ENCODE peak calls at places on chromosomes 7 and 10, in six cellular contexts. One of them, this sample, is unnamed.

GRCh38 chr10:89793649-89794254 is 92.4 kb downstream of the KIF20B start:
- DNase-seq in breast epithelium: no peak
- DNase-seq in spleen: no peak
- DNase-seq in psoas muscle: no peak
- DNase-seq in ovary: no peak
- DNase-seq in neuronal stem cell: peak; percentile 65
- DNase-seq in this sample: no peak

GRCh38 chr7:55107946-55108345 is 89.1 kb downstream of the EGFR start:
- DNase-seq in spleen: no peak
- DNase-seq in breast epithelium: no peak
- DNase-seq in ovary: no peak
- DNase-seq in neuronal stem cell: no peak
- DNase-seq in psoas muscle: no peak
- DNase-seq in this sample: no peak

GRCh38 chr10:62734781-62735463 is 69.6 kb upstream of the ADO start:
- DNase-seq in ovary: no peak
- DNase-seq in neuronal stem cell: no peak
- DNase-seq in breast epithelium: no peak
- DNase-seq in spleen: no peak
- DNase-seq in psoas muscle: no peak
- DNase-seq in this sample: no peak

GRCh38 chr10:129161184-129161583 is 305.9 kb upstream of the MGMT start:
- DNase-seq in neuronal stem cell: peak; percentile 31
- DNase-seq in spleen: no peak
- DNase-seq in ovary: no peak
- DNase-seq in breast epithelium: no peak
- DNase-seq in psoas muscle: no peak
- DNase-seq in this sample: no peak

GRCh38 chr10:102230264-102230860 is 4.3 kb downstream of the ELOVL3 start:
- DNase-seq in psoas muscle: peak; percentile 68
- DNase-seq in neuronal stem cell: peak; percentile 75
- DNase-seq in spleen: peak; percentile 82
- DNase-seq in breast epithelium: no peak
- DNase-seq in ovary: peak; percentile 34
- DNase-seq in this sample: peak; percentile 84

GRCh38 chr7:150412518-150413247 is 33.6 kb downstream of the ZNF775 start:
- DNase-seq in neuronal stem cell: no peak
- DNase-seq in psoas muscle: no peak
- DNase-seq in breast epithelium: no peak
- DNase-seq in ovary: no peak
- DNase-seq in spleen: no peak
- DNase-seq in this sample: no peak

GRCh38 chr7:66173856-66174255 is 31.3 kb upstream of the TPST1 start:
- DNase-seq in spleen: no peak
- DNase-seq in breast epithelium: no peak
- DNase-seq in ovary: no peak
- DNase-seq in psoas muscle: no peak
- DNase-seq in neuronal stem cell: no peak
- DNase-seq in this sample: no peak

GRCh38 chr7:21547511-21547910 is 4.7 kb downstream of the DNAH11 start:
- DNase-seq in psoas muscle: no peak
- DNase-seq in neuronal stem cell: no peak
- DNase-seq in ovary: no peak
- DNase-seq in breast epithelium: no peak
- DNase-seq in spleen: no peak
- DNase-seq in this sample: no peak

GRCh38 chr7:82549616-82550285 is 106.2 kb upstream of the CACNA2D1 start:
- DNase-seq in neuronal stem cell: no peak
- DNase-seq in ovary: no peak
- DNase-seq in spleen: no peak
- DNase-seq in breast epithelium: no peak
- DNase-seq in psoas muscle: no peak
- DNase-seq in this sample: no peak

GRCh38 chr7:121313793-121314676 is 14.8 kb upstream of the WNT16 start:
- DNase-seq in spleen: no peak
- DNase-seq in neuronal stem cell: no peak
- DNase-seq in breast epithelium: no peak
- DNase-seq in psoas muscle: no peak
- DNase-seq in ovary: no peak
- DNase-seq in this sample: no peak

DNA sequence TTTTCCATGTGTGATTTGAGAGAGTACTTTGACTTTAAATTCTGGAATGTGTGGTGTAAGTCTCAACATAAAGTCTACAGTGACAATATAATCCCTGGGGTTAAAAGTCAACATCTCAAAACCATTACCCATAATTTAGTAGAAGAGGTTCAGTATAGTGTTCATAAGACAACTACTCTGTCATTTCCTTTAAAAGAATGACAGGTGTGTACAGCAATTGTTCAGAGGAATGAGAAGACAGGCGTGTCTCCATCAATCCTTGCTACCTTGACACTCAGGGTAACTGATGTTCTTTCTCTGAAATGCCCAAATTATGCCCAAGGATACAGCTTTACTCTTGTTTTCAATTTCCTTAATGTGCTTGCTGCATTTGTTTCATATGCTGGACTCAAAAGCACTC is 256.4 kb downstream of the DYNC1I1 start:
- DNase-seq in psoas muscle: no peak
- DNase-seq in neuronal stem cell: no peak
- DNase-seq in breast epithelium: no peak
- DNase-seq in spleen: no peak
- DNase-seq in ovary: no peak
- DNase-seq in this sample: no peak
- H3K36me3 ChIP-seq in psoas muscle: no peaks in the 10 kb centered on the region
- H3K36me3 ChIP-seq in neuronal stem cell: no peaks in the 10 kb centered on the region
- H3K36me3 ChIP-seq in breast epithelium: no peaks in the 10 kb centered on the region
- H3K36me3 ChIP-seq in spleen: no peaks in the 10 kb centered on the region
- H3K36me3 ChIP-seq in ovary: no peaks in the 10 kb centered on the region
- H3K36me3 ChIP-seq in this sample: no peaks in the 10 kb centered on the region

GRCh38 chr7:117193564-117193963 is 129.3 kb downstream of the WNT2 start:
- DNase-seq in spleen: no peak
- DNase-seq in breast epithelium: no peak
- DNase-seq in ovary: no peak
- DNase-seq in psoas muscle: no peak
- DNase-seq in neuronal stem cell: no peak
- DNase-seq in this sample: no peak
- H3K36me3 ChIP-seq in spleen: no peaks in the 10 kb centered on the region
- H3K36me3 ChIP-seq in breast epithelium: no peaks in the 10 kb centered on the region
- H3K36me3 ChIP-seq in ovary: no peaks in the 10 kb centered on the region
- H3K36me3 ChIP-seq in psoas muscle: peaks cover 31% of the 10 kb centered on the region
- H3K36me3 ChIP-seq in neuronal stem cell: no peaks in the 10 kb centered on the region
- H3K36me3 ChIP-seq in this sample: no peaks in the 10 kb centered on the region

GRCh38 chr7:1495564-1496242 is 8.5 kb downstream of the INTS1 start:
- DNase-seq in psoas muscle: no peak
- DNase-seq in breast epithelium: no peak
- DNase-seq in ovary: no peak
- DNase-seq in neuronal stem cell: no peak
- DNase-seq in spleen: no peak
- DNase-seq in this sample: no peak

GRCh38 chr7:1494447-1494846 is 9.7 kb downstream of the INTS1 start:
- DNase-seq in ovary: no peak
- DNase-seq in breast epithelium: no peak
- DNase-seq in spleen: no peak
- DNase-seq in neuronal stem cell: no peak
- DNase-seq in psoas muscle: no peak
- DNase-seq in this sample: no peak

GRCh38 chr7:1496531-1497292 is 7.5 kb downstream of the INTS1 start:
- DNase-seq in breast epithelium: no peak
- DNase-seq in ovary: no peak
- DNase-seq in neuronal stem cell: no peak
- DNase-seq in spleen: no peak
- DNase-seq in psoas muscle: no peak
- DNase-seq in this sample: no peak

GRCh38 chr7:1493571-1493970 is 10.6 kb downstream of the INTS1 start:
- DNase-seq in psoas muscle: no peak
- DNase-seq in spleen: no peak
- DNase-seq in ovary: no peak
- DNase-seq in breast epithelium: no peak
- DNase-seq in neuronal stem cell: no peak
- DNase-seq in this sample: no peak

DNA sequence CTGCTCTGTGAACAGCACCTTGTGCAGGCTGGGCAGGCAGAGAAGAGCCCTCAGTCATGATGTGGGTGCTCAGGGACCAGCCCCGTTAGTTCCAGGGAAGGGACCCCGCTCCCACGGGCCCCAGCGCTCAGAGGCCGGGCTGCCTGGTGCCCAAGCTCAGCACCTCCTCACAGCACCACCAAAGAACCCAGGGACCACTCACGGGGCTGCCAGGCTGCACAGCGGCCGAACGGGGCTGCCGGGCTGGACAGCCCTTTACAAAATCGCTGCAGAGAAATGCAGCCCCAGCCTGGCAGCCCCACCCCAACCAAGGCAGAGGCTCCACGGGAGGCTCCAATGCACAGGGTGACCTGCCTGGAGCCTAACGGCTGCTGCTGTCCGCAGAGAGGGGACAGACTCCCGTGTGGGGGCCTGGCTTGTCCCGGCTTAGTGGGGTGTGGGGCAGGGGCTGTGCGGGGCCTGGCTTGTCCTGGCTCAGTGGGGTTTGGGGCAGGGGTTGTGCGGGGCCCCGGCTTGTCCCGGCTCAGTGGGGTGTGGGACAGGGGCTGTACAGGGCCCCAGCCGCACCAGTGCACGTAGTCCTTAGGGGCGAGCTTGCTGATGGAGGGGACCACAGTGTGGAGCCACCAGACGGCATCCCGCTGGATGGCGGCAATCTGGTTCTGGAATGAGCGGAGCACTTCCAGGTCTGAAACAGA is 9.2 kb downstream of the INTS1 start:
- DNase-seq in ovary: no peak
- DNase-seq in spleen: no peak
- DNase-seq in psoas muscle: no peak
- DNase-seq in breast epithelium: no peak
- DNase-seq in neuronal stem cell: no peak
- DNase-seq in this sample: no peak
- H3K36me3 ChIP-seq in ovary: no peaks in the 10 kb centered on the region
- H3K36me3 ChIP-seq in spleen: peaks cover 92% of the 10 kb centered on the region
- H3K36me3 ChIP-seq in psoas muscle: peaks cover 90% of the 10 kb centered on the region
- H3K36me3 ChIP-seq in breast epithelium: peaks cover 20% of the 10 kb centered on the region
- H3K36me3 ChIP-seq in neuronal stem cell: peaks cover 50% of the 10 kb centered on the region
- H3K36me3 ChIP-seq in this sample: peaks cover 100% of the 10 kb centered on the region

GRCh38 chr10:28586176-28586575 is 53.3 kb downstream of the WAC start:
- DNase-seq in spleen: no peak
- DNase-seq in ovary: no peak
- DNase-seq in psoas muscle: no peak
- DNase-seq in breast epithelium: no peak
- DNase-seq in neuronal stem cell: no peak
- DNase-seq in this sample: no peak
- H3K36me3 ChIP-seq in spleen: peaks cover 45% of the 10 kb centered on the region
- H3K36me3 ChIP-seq in ovary: no peaks in the 10 kb centered on the region
- H3K36me3 ChIP-seq in psoas muscle: peaks cover 44% of the 10 kb centered on the region
- H3K36me3 ChIP-seq in breast epithelium: peaks cover 4% of the 10 kb centered on the region
- H3K36me3 ChIP-seq in neuronal stem cell: peaks cover 20% of the 10 kb centered on the region
- H3K36me3 ChIP-seq in this sample: no peaks in the 10 kb centered on the region

GRCh38 chr10:104257235-104257634 is 2.5 kb downstream of the GSTO1 start:
- DNase-seq in spleen: no peak
- DNase-seq in breast epithelium: no peak
- DNase-seq in ovary: no peak
- DNase-seq in psoas muscle: no peak
- DNase-seq in neuronal stem cell: no peak
- DNase-seq in this sample: no peak
- H3K36me3 ChIP-seq in spleen: peaks cover 20% of the 10 kb centered on the region
- H3K36me3 ChIP-seq in breast epithelium: no peaks in the 10 kb centered on the region
- H3K36me3 ChIP-seq in ovary: no peaks in the 10 kb centered on the region
- H3K36me3 ChIP-seq in psoas muscle: peaks cover 52% of the 10 kb centered on the region
- H3K36me3 ChIP-seq in neuronal stem cell: peaks cover 2% of the 10 kb centered on the region
- H3K36me3 ChIP-seq in this sample: no peaks in the 10 kb centered on the region

GRCh38 chr7:123687161-123687560 is 31.5 kb downstream of the LMOD2 start:
- DNase-seq in breast epithelium: no peak
- DNase-seq in neuronal stem cell: no peak
- DNase-seq in spleen: no peak
- DNase-seq in psoas muscle: no peak
- DNase-seq in ovary: no peak
- DNase-seq in this sample: no peak

GRCh38 chr7:123687727-123688126 is 32.1 kb downstream of the LMOD2 start:
- DNase-seq in ovary: no peak
- DNase-seq in neuronal stem cell: no peak
- DNase-seq in spleen: no peak
- DNase-seq in psoas muscle: no peak
- DNase-seq in breast epithelium: no peak
- DNase-seq in this sample: no peak

GRCh38 chr7:123690550-123690949 is 34.9 kb downstream of the LMOD2 start:
- DNase-seq in psoas muscle: no peak
- DNase-seq in breast epithelium: no peak
- DNase-seq in neuronal stem cell: no peak
- DNase-seq in ovary: no peak
- DNase-seq in spleen: no peak
- DNase-seq in this sample: no peak

GRCh38 chr7:123692471-123692877 is 36.8 kb downstream of the LMOD2 start:
- DNase-seq in breast epithelium: no peak
- DNase-seq in neuronal stem cell: no peak
- DNase-seq in spleen: no peak
- DNase-seq in psoas muscle: no peak
- DNase-seq in ovary: no peak
- DNase-seq in this sample: no peak

DNA sequence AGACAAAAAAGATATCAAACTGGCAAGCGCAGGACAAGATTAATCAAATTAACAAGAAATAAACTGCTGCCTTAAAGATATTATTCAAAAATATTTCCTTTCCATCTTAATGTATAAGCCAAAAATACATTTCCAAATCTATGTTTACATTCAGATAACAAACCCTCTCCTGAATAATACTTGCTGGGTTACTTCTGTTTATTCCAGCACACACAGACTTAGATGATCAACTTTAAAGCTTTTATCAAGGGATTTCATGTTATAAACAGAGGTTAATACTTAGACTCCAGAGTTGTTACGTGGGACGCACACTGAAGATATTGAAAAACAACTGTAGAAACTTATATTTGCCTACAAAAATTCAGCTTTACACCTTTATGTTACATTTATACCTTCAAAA is 33.6 kb downstream of the LMOD2 start:
- DNase-seq in psoas muscle: no peak
- DNase-seq in spleen: no peak
- DNase-seq in breast epithelium: no peak
- DNase-seq in neuronal stem cell: no peak
- DNase-seq in ovary: no peak
- DNase-seq in this sample: no peak
- H3K36me3 ChIP-seq in psoas muscle: peaks cover 89% of the 10 kb centered on the region
- H3K36me3 ChIP-seq in spleen: peaks cover 11% of the 10 kb centered on the region
- H3K36me3 ChIP-seq in breast epithelium: no peaks in the 10 kb centered on the region
- H3K36me3 ChIP-seq in neuronal stem cell: peaks cover 6% of the 10 kb centered on the region
- H3K36me3 ChIP-seq in ovary: no peaks in the 10 kb centered on the region
- H3K36me3 ChIP-seq in this sample: peaks cover 49% of the 10 kb centered on the region

GRCh38 chr7:128853691-128854298 is 8.9 kb upstream of the ATP6V1F start:
- DNase-seq in spleen: no peak
- DNase-seq in ovary: no peak
- DNase-seq in psoas muscle: no peak
- DNase-seq in breast epithelium: no peak
- DNase-seq in neuronal stem cell: no peak
- DNase-seq in this sample: no peak
- H3K36me3 ChIP-seq in spleen: no peaks in the 10 kb centered on the region
- H3K36me3 ChIP-seq in ovary: no peaks in the 10 kb centered on the region
- H3K36me3 ChIP-seq in psoas muscle: peaks cover 96% of the 10 kb centered on the region
- H3K36me3 ChIP-seq in breast epithelium: no peaks in the 10 kb centered on the region
- H3K36me3 ChIP-seq in neuronal stem cell: peaks cover 73% of the 10 kb centered on the region
- H3K36me3 ChIP-seq in this sample: no peaks in the 10 kb centered on the region

This sample was measured in left lung.